ENCODE peak calls at places on chromosomes 2 and 18, in nine cellular contexts. Z is progenitor cell of endocrine pancreas; G is KG1; Y is A172; P is activated naive CD4-positive, alpha-beta T cell treated with anti-CD3 and anti-CD28 coated beads for 36 hours; C is amygdala; A is adipocyte; S is GDM1; B is NCI-H2081. K is an unnamed sample.

GRCh38 chr2:6917071-6917760 is at the start of gene RNF144A:
- DNase-seq in Z (peak), G (peak), Y (peak), P (peak), C (no peak), A (peak), S (peak), B (peak), K (peak)

GRCh38 chr2:172734711-172735645 is 667 bp upstream of the RAPGEF4 start:
- DNase-seq in Z (no peak), G (no peak), Y (no peak), P (peak), C (no peak), A (peak), S (no peak), B (no peak), K (peak)

GRCh38 chr2:99832921-99833320 is 309.5 kb downstream of the AFF3 start:
- DNase-seq in Z (no peak), G (no peak), Y (no peak), P (no peak), C (no peak), A (no peak), S (no peak), B (no peak), K (no peak)

GRCh38 chr18:10926565-10927194 is 222.7 kb downstream of the PIEZO2 start:
- DNase-seq in Z (no peak), G (peak), Y (peak), P (no peak), C (no peak), A (peak), S (peak), B (no peak), K (no peak)

GRCh38 chr2:44290271-44290670 is 15.0 kb downstream of the SLC3A1 start:
- DNase-seq in Z (no peak), G (no peak), Y (peak), P (no peak), C (no peak), A (peak), S (no peak), B (no peak), K (no peak)

GRCh38 chr2:217107480-217107879 is 247.6 kb upstream of the TNP1 start:
- DNase-seq in Z (no peak), G (no peak), Y (no peak), P (no peak), C (no peak), A (no peak), S (no peak), B (no peak), K (no peak)

GRCh38 chr2:38415761-38416291 is 38.8 kb upstream of the ATL2 start:
- DNase-seq in Z (no peak), G (no peak), Y (no peak), P (no peak), C (no peak), A (no peak), S (no peak), B (no peak), K (no peak)

GRCh38 chr2:117470311-117471095 is 344.0 kb upstream of the DDX18 start:
- DNase-seq in Z (peak), G (peak), Y (peak), P (peak), C (no peak), A (no peak), S (peak), B (peak), K (peak)

GRCh38 chr2:188324067-188324466 is 32.4 kb downstream of the GULP1 start:
- DNase-seq in Z (no peak), G (no peak), Y (no peak), P (no peak), C (no peak), A (no peak), S (no peak), B (no peak), K (no peak)

GRCh38 chr2:3208591-3208990 is 169.0 kb downstream of the EIPR1 start:
- DNase-seq in Z (no peak), G (no peak), Y (no peak), P (no peak), C (no peak), A (no peak), S (no peak), B (no peak), K (no peak)

K was measured in activated CD4-positive, alpha-beta T cell treated with anti-CD3 and anti-CD28 coated beads for 36 hours.